ENCODE peak calls at places on chromosomes 2 and 18, in seven cellular contexts. X is stimulated activated CD8-positive, alpha-beta memory T cell treated with anti-CD3 and anti-CD28 coated beads, Interleukin-7, amount 100 ng/mL, for 24 hours; E is NCI-H1105; K is GM06990; M is mucosa of gallbladder; F is endothelial cell; Y is astrocyte of the cerebellum. S is an unnamed sample.

GRCh38 chr2:6863792-6864191 is 1.9 kb downstream of the CMPK2 start:
- DNase-seq in X (no peak), E (no peak), K (no peak), M (no peak), F (no peak), Y (no peak), S (no peak)

GRCh38 chr2:241091201-241091600 is 10.9 kb downstream of the MTERF4 start:
- DNase-seq in X (no peak), E (no peak), K (no peak), M (no peak), F (no peak), Y (no peak), S (no peak)

GRCh38 chr2:240840435-240841060 is 20.5 kb upstream of the KIF1A start:
- DNase-seq in X (no peak), E (peak; percentile 25), K (no peak), M (peak; percentile 59), F (peak; percentile 89), Y (peak; percentile 20), S (peak; percentile 45)

GRCh38 chr2:238160206-238161129 is 1.7 kb downstream of the ERFE start:
- DNase-seq in X (no peak), E (no peak), K (no peak), M (no peak), F (no peak), Y (no peak), S (no peak)

GRCh38 chr18:79948719-79949411 is 2.6 kb downstream of the SLC66A2 start:
- DNase-seq in X (no peak), E (no peak), K (no peak), M (no peak), F (no peak), Y (no peak), S (no peak)

GRCh38 chr2:228048838-228049490 is 132.5 kb downstream of the SPHKAP start:
- DNase-seq in X (no peak), E (peak; percentile 40), K (no peak), M (peak; percentile 10), F (peak; percentile 23), Y (peak; percentile 13), S (peak; percentile 56)

GRCh38 chr2:150526827-150527226 is 39.4 kb upstream of the RND3 start:
- DNase-seq in X (no peak), E (no peak), K (no peak), M (peak; percentile 47), F (no peak), Y (peak; percentile 71), S (peak; percentile 97)

GRCh38 chr18:70493461-70493860 is 204.6 kb downstream of the SOCS6 start:
- DNase-seq in X (no peak), E (no peak), K (no peak), M (no peak), F (no peak), Y (no peak), S (no peak)

GRCh38 chr18:23631746-23632145 is 31.0 kb downstream of the ANKRD29 start:
- DNase-seq in X (no peak), E (no peak), K (no peak), M (no peak), F (no peak), Y (no peak), S (no peak)

GRCh38 chr2:21230140-21230539 is 106.4 kb downstream of the TDRD15 start:
- DNase-seq in X (no peak), E (no peak), K (no peak), M (no peak), F (no peak), Y (no peak), S (no peak)

GRCh38 chr2:205563646-205564045 is 118.7 kb upstream of the NRP2 start:
- DNase-seq in X (no peak), E (no peak), K (no peak), M (no peak), F (peak; percentile 14), Y (no peak), S (peak; percentile 7)

GRCh38 chr2:2057125-2057721 is 273.9 kb downstream of the MYT1L start:
- DNase-seq in X (peak; percentile 27), E (no peak), K (no peak), M (peak; percentile 17), F (peak; percentile 15), Y (no peak), S (no peak)

GRCh38 chr2:240303896-240304745 is 131.3 kb upstream of the GPC1 start:
- DNase-seq in X (no peak), E (no peak), K (no peak), M (no peak), F (no peak), Y (no peak), S (no peak)

GRCh38 chr2:88729061-88729745 is 37.7 kb downstream of the RPIA start:
- DNase-seq in X (no peak), E (no peak), K (no peak), M (no peak), F (no peak), Y (peak; percentile 82), S (peak; percentile 34)

GRCh38 chr2:133326651-133327397 is 241.4 kb downstream of the NCKAP5 start:
- DNase-seq in X (no peak), E (no peak), K (no peak), M (no peak), F (no peak), Y (no peak), S (peak; percentile 88)

GRCh38 chr2:216108310-216108966 is 710 bp upstream of the XRCC5 start:
- DNase-seq in X (no peak), E (no peak), K (no peak), M (no peak), F (no peak), Y (no peak), S (no peak)

GRCh38 chr2:1459727-1460126 is 46.5 kb downstream of the TPO start:
- DNase-seq in X (no peak), E (no peak), K (no peak), M (no peak), F (no peak), Y (no peak), S (no peak)

GRCh38 chr2:145091011-145091744 is 571.3 kb upstream of the ZEB2 start:
- DNase-seq in X (no peak), E (no peak), K (no peak), M (no peak), F (no peak), Y (no peak), S (peak; percentile 83)

GRCh38 chr2:118774458-118775133 is 72.9 kb downstream of the EN1 start:
- DNase-seq in X (no peak), E (peak; percentile 68), K (peak; percentile 7), M (peak; percentile 12), F (peak; percentile 79), Y (peak; percentile 29), S (peak; percentile 1)

GRCh38 chr2:118987886-118988285 is 45.9 kb downstream of the MARCO start:
- DNase-seq in X (no peak), E (no peak), K (no peak), M (peak; percentile 6), F (peak; percentile 1), Y (no peak), S (no peak)

GRCh38 chr2:126655066-126655465 is 892 bp upstream of the GYPC start:
- DNase-seq in X (no peak), E (no peak), K (no peak), M (no peak), F (no peak), Y (no peak), S (peak; percentile 8)

GRCh38 chr2:20522311-20522710 is 75.4 kb downstream of the RHOB start:
- DNase-seq in X (no peak), E (no peak), K (no peak), M (no peak), F (no peak), Y (no peak), S (no peak)

GRCh38 chr2:240564571-240565266 is 3.6 kb upstream of the RNPEPL1 start:
- DNase-seq in X (no peak), E (no peak), K (no peak), M (peak; percentile 12), F (no peak), Y (no peak), S (peak; percentile 87)

GRCh38 chr2:155908567-155908966 is 424.0 kb downstream of the NR4A2 start:
- DNase-seq in X (no peak), E (no peak), K (no peak), M (no peak), F (no peak), Y (no peak), S (no peak)

GRCh38 chr18:21831413-21831831 is 90.8 kb downstream of the MIB1 start:
- DNase-seq in X (no peak), E (no peak), K (no peak), M (peak; percentile 27), F (no peak), Y (no peak), S (no peak)

GRCh38 chr2:27886322-27886721 is 3.9 kb downstream of the RBKS start:
- DNase-seq in X (no peak), E (no peak), K (no peak), M (no peak), F (no peak), Y (no peak), S (no peak)

GRCh38 chr2:53991948-53992347 is 21.2 kb upstream of the PSME4 start:
- DNase-seq in X (no peak), E (no peak), K (no peak), M (no peak), F (no peak), Y (no peak), S (no peak)

GRCh38 chr2:127155901-127156300 is 48.9 kb upstream of the BIN1 start:
- DNase-seq in X (no peak), E (no peak), K (no peak), M (peak; percentile 36), F (no peak), Y (no peak), S (peak; percentile 70)

GRCh38 chr2:237073552-237073951 is 12.1 kb upstream of the COPS8 start:
- DNase-seq in X (no peak), E (no peak), K (no peak), M (no peak), F (no peak), Y (no peak), S (peak; percentile 99)

GRCh38 chr2:190106783-190107182 is 44.3 kb upstream of the MSTN start:
- DNase-seq in X (no peak), E (no peak), K (no peak), M (no peak), F (no peak), Y (no peak), S (no peak)

GRCh38 chr2:98868548-98869271 is 67.3 kb downstream of the CRACDL start:
- DNase-seq in X (no peak), E (no peak), K (no peak), M (no peak), F (no peak), Y (no peak), S (no peak)

GRCh38 chr2:100178864-100179263 is 36.5 kb upstream of the AFF3 start:
- DNase-seq in X (no peak), E (no peak), K (no peak), M (no peak), F (no peak), Y (no peak), S (no peak)

GRCh38 chr2:108267117-108267516 is 21.6 kb upstream of the SULT1C2 start:
- DNase-seq in X (no peak), E (no peak), K (no peak), M (peak; percentile 27), F (no peak), Y (no peak), S (peak; percentile 48)

GRCh38 chr2:43071629-43072550 is 154.5 kb downstream of the ZFP36L2 start:
- DNase-seq in X (no peak), E (no peak), K (no peak), M (no peak), F (no peak), Y (no peak), S (no peak)

GRCh38 chr2:10920764-10921468 is 9.2 kb downstream of the KCNF1 start:
- DNase-seq in X (no peak), E (no peak), K (no peak), M (no peak), F (no peak), Y (no peak), S (no peak)

S was measured in amniotic epithelial cell.